ENCODE peak calls at places on chromosomes 1 and 21, in six cellular contexts. One of them, this sample, is unnamed.

GRCh38 chr1:202968895-202969295 is 1.8 kb upstream of the CYB5R1 start:
- DNase-seq in progenitor cell of endocrine pancreas: no peak
- DNase-seq in heart right ventricle: no peak
- DNase-seq in omental fat pad: no peak
- DNase-seq in brain microvascular endothelial cell: peak
- DNase-seq in Panc1: peak
- DNase-seq in this sample: no peak

GRCh38 chr1:160885080-160885479 is at the start of gene ITLN1:
- DNase-seq in progenitor cell of endocrine pancreas: no peak
- DNase-seq in heart right ventricle: no peak
- DNase-seq in omental fat pad: no peak
- DNase-seq in brain microvascular endothelial cell: no peak
- DNase-seq in Panc1: no peak
- DNase-seq in this sample: no peak

GRCh38 chr1:19764848-19765247 is 34.9 kb downstream of the TMCO4 start:
- DNase-seq in progenitor cell of endocrine pancreas: no peak
- DNase-seq in heart right ventricle: no peak
- DNase-seq in omental fat pad: no peak
- DNase-seq in brain microvascular endothelial cell: peak
- DNase-seq in Panc1: no peak
- DNase-seq in this sample: no peak

GRCh38 chr1:54010415-54011117 is 7.4 kb downstream of the LDLRAD1 start:
- DNase-seq in progenitor cell of endocrine pancreas: no peak
- DNase-seq in heart right ventricle: no peak
- DNase-seq in omental fat pad: no peak
- DNase-seq in brain microvascular endothelial cell: no peak
- DNase-seq in Panc1: no peak
- DNase-seq in this sample: peak

GRCh38 chr21:15291621-15292266 is 226.9 kb upstream of the NRIP1 start:
- DNase-seq in progenitor cell of endocrine pancreas: no peak
- DNase-seq in heart right ventricle: no peak
- DNase-seq in omental fat pad: no peak
- DNase-seq in brain microvascular endothelial cell: no peak
- DNase-seq in Panc1: no peak
- DNase-seq in this sample: no peak

GRCh38 chr1:223041481-223041880 is 101.6 kb downstream of the TLR5 start:
- DNase-seq in progenitor cell of endocrine pancreas: no peak
- DNase-seq in heart right ventricle: no peak
- DNase-seq in omental fat pad: no peak
- DNase-seq in brain microvascular endothelial cell: no peak
- DNase-seq in Panc1: no peak
- DNase-seq in this sample: no peak

GRCh38 chr1:201468844-201469644 is at the start of gene PHLDA3:
- DNase-seq in progenitor cell of endocrine pancreas: peak
- DNase-seq in heart right ventricle: peak
- DNase-seq in omental fat pad: peak
- DNase-seq in brain microvascular endothelial cell: peak
- DNase-seq in Panc1: no peak
- DNase-seq in this sample: peak

GRCh38 chr1:11537854-11538591 is 59.1 kb downstream of the DISP3 start:
- DNase-seq in progenitor cell of endocrine pancreas: no peak
- DNase-seq in heart right ventricle: no peak
- DNase-seq in omental fat pad: no peak
- DNase-seq in brain microvascular endothelial cell: no peak
- DNase-seq in Panc1: no peak
- DNase-seq in this sample: no peak

GRCh38 chr1:36481771-36482723 is 666 bp downstream of the CSF3R start:
- DNase-seq in progenitor cell of endocrine pancreas: no peak
- DNase-seq in heart right ventricle: no peak
- DNase-seq in omental fat pad: no peak
- DNase-seq in brain microvascular endothelial cell: no peak
- DNase-seq in Panc1: no peak
- DNase-seq in this sample: no peak

GRCh38 chr1:78079580-78079979 is 33.8 kb downstream of the GIPC2 start:
- DNase-seq in progenitor cell of endocrine pancreas: no peak
- DNase-seq in heart right ventricle: no peak
- DNase-seq in omental fat pad: no peak
- DNase-seq in brain microvascular endothelial cell: no peak
- DNase-seq in Panc1: no peak
- DNase-seq in this sample: no peak

GRCh38 chr1:181593042-181593441 is 109.7 kb downstream of the CACNA1E start:
- DNase-seq in progenitor cell of endocrine pancreas: no peak
- DNase-seq in heart right ventricle: no peak
- DNase-seq in omental fat pad: no peak
- DNase-seq in brain microvascular endothelial cell: no peak
- DNase-seq in Panc1: no peak
- DNase-seq in this sample: no peak

GRCh38 chr1:181592261-181592859 is 109.0 kb downstream of the CACNA1E start:
- DNase-seq in progenitor cell of endocrine pancreas: no peak
- DNase-seq in heart right ventricle: no peak
- DNase-seq in omental fat pad: no peak
- DNase-seq in brain microvascular endothelial cell: no peak
- DNase-seq in Panc1: no peak
- DNase-seq in this sample: no peak

GRCh38 chr1:181588631-181589030 is 105.3 kb downstream of the CACNA1E start:
- DNase-seq in progenitor cell of endocrine pancreas: no peak
- DNase-seq in heart right ventricle: no peak
- DNase-seq in omental fat pad: no peak
- DNase-seq in brain microvascular endothelial cell: no peak
- DNase-seq in Panc1: no peak
- DNase-seq in this sample: no peak

GRCh38 chr1:181583598-181583997 is 100.3 kb downstream of the CACNA1E start:
- DNase-seq in progenitor cell of endocrine pancreas: no peak
- DNase-seq in heart right ventricle: no peak
- DNase-seq in omental fat pad: no peak
- DNase-seq in brain microvascular endothelial cell: no peak
- DNase-seq in Panc1: no peak
- DNase-seq in this sample: no peak

GRCh38 chr1:181587870-181588438 is 104.6 kb downstream of the CACNA1E start:
- DNase-seq in progenitor cell of endocrine pancreas: no peak
- DNase-seq in heart right ventricle: no peak
- DNase-seq in omental fat pad: no peak
- DNase-seq in brain microvascular endothelial cell: no peak
- DNase-seq in Panc1: no peak
- DNase-seq in this sample: no peak
- TF ChIP-seq CTCF in progenitor cell of endocrine pancreas: peak
- TF ChIP-seq CTCF in heart right ventricle: no peak
- TF ChIP-seq CTCF in omental fat pad: no peak
- TF ChIP-seq CTCF in brain microvascular endothelial cell: no peak
- TF ChIP-seq CTCF in Panc1: peak
- TF ChIP-seq CTCF in this sample: no peak

GRCh38 chr1:39184354-39184818 is 20.1 kb upstream of the MACF1 start:
- DNase-seq in progenitor cell of endocrine pancreas: no peak
- DNase-seq in heart right ventricle: no peak
- DNase-seq in omental fat pad: no peak
- DNase-seq in brain microvascular endothelial cell: no peak
- DNase-seq in Panc1: no peak
- DNase-seq in this sample: no peak
- TF ChIP-seq CTCF in progenitor cell of endocrine pancreas: no peak
- TF ChIP-seq CTCF in heart right ventricle: no peak
- TF ChIP-seq CTCF in omental fat pad: no peak
- TF ChIP-seq CTCF in brain microvascular endothelial cell: no peak
- TF ChIP-seq CTCF in Panc1: no peak
- TF ChIP-seq CTCF in this sample: no peak

GRCh38 chr1:172818841-172819527 is 160.1 kb downstream of the FASLG start:
- DNase-seq in progenitor cell of endocrine pancreas: no peak
- DNase-seq in heart right ventricle: no peak
- DNase-seq in omental fat pad: no peak
- DNase-seq in brain microvascular endothelial cell: no peak
- DNase-seq in Panc1: no peak
- DNase-seq in this sample: no peak
- TF ChIP-seq CTCF in progenitor cell of endocrine pancreas: no peak
- TF ChIP-seq CTCF in heart right ventricle: no peak
- TF ChIP-seq CTCF in omental fat pad: no peak
- TF ChIP-seq CTCF in brain microvascular endothelial cell: no peak
- TF ChIP-seq CTCF in Panc1: no peak
- TF ChIP-seq CTCF in this sample: no peak

GRCh38 chr1:47219590-47220220 is 12.3 kb downstream of the TAL1 start:
- DNase-seq in progenitor cell of endocrine pancreas: no peak
- DNase-seq in heart right ventricle: no peak
- DNase-seq in omental fat pad: no peak
- DNase-seq in brain microvascular endothelial cell: no peak
- DNase-seq in Panc1: no peak
- DNase-seq in this sample: no peak
- TF ChIP-seq CTCF in progenitor cell of endocrine pancreas: no peak
- TF ChIP-seq CTCF in heart right ventricle: no peak
- TF ChIP-seq CTCF in omental fat pad: no peak
- TF ChIP-seq CTCF in brain microvascular endothelial cell: no peak
- TF ChIP-seq CTCF in Panc1: no peak
- TF ChIP-seq CTCF in this sample: no peak

GRCh38 chr1:23607944-23608343 is 48.6 kb upstream of the ID3 start:
- DNase-seq in progenitor cell of endocrine pancreas: no peak
- DNase-seq in heart right ventricle: no peak
- DNase-seq in omental fat pad: no peak
- DNase-seq in brain microvascular endothelial cell: no peak
- DNase-seq in Panc1: no peak
- DNase-seq in this sample: no peak

GRCh38 chr1:23609971-23610370 is 50.7 kb upstream of the ID3 start:
- DNase-seq in progenitor cell of endocrine pancreas: no peak
- DNase-seq in heart right ventricle: no peak
- DNase-seq in omental fat pad: no peak
- DNase-seq in brain microvascular endothelial cell: no peak
- DNase-seq in Panc1: no peak
- DNase-seq in this sample: no peak

GRCh38 chr1:23613191-23614126 is 54.2 kb upstream of the ID3 start:
- DNase-seq in progenitor cell of endocrine pancreas: no peak
- DNase-seq in heart right ventricle: no peak
- DNase-seq in omental fat pad: no peak
- DNase-seq in brain microvascular endothelial cell: no peak
- DNase-seq in Panc1: no peak
- DNase-seq in this sample: no peak

GRCh38 chr1:23611601-23612327 is 52.5 kb upstream of the ID3 start:
- DNase-seq in progenitor cell of endocrine pancreas: no peak
- DNase-seq in heart right ventricle: no peak
- DNase-seq in omental fat pad: no peak
- DNase-seq in brain microvascular endothelial cell: no peak
- DNase-seq in Panc1: no peak
- DNase-seq in this sample: no peak

DNA sequence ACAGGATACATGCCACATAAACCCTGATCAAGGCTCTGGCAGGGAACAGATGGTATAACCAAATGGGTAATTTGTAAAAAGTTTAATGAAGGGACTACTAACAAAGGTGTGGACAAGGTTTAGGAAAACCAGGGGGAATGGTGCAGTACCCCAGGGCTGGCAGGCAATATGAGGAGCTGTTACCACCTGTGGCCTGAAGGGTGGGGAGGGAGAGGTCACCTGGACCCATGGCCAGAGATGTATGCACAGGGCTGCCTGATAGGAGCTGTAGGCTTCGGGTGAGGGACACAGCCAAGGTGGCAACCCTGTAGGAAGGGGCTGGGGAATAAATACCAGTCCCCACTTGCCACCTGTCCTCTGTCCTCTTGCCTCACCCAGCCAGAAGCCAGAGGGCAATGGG is 51.4 kb upstream of the ID3 start:
- DNase-seq in progenitor cell of endocrine pancreas: no peak
- DNase-seq in heart right ventricle: no peak
- DNase-seq in omental fat pad: no peak
- DNase-seq in brain microvascular endothelial cell: no peak
- DNase-seq in Panc1: no peak
- DNase-seq in this sample: no peak
- TF ChIP-seq CTCF in progenitor cell of endocrine pancreas: no peak
- TF ChIP-seq CTCF in heart right ventricle: no peak
- TF ChIP-seq CTCF in omental fat pad: no peak
- TF ChIP-seq CTCF in brain microvascular endothelial cell: no peak
- TF ChIP-seq CTCF in Panc1: no peak
- TF ChIP-seq CTCF in this sample: no peak

GRCh38 chr1:229231754-229232119 is 39.2 kb upstream of the RAB4A start:
- DNase-seq in progenitor cell of endocrine pancreas: no peak
- DNase-seq in heart right ventricle: no peak
- DNase-seq in omental fat pad: no peak
- DNase-seq in brain microvascular endothelial cell: no peak
- DNase-seq in Panc1: no peak
- DNase-seq in this sample: no peak
- TF ChIP-seq CTCF in progenitor cell of endocrine pancreas: no peak
- TF ChIP-seq CTCF in heart right ventricle: no peak
- TF ChIP-seq CTCF in omental fat pad: no peak
- TF ChIP-seq CTCF in brain microvascular endothelial cell: peak
- TF ChIP-seq CTCF in Panc1: peak
- TF ChIP-seq CTCF in this sample: no peak

GRCh38 chr1:26694185-26694572 is 1.6 kb upstream of the ARID1A start:
- DNase-seq in progenitor cell of endocrine pancreas: no peak
- DNase-seq in heart right ventricle: no peak
- DNase-seq in omental fat pad: no peak
- DNase-seq in brain microvascular endothelial cell: no peak
- DNase-seq in Panc1: no peak
- DNase-seq in this sample: peak

GRCh38 chr1:26696191-26696644 is 403 bp downstream of the ARID1A start:
- DNase-seq in progenitor cell of endocrine pancreas: no peak
- DNase-seq in heart right ventricle: peak
- DNase-seq in omental fat pad: no peak
- DNase-seq in brain microvascular endothelial cell: no peak
- DNase-seq in Panc1: no peak
- DNase-seq in this sample: no peak

GRCh38 chr1:26694597-26695416 is 1.0 kb upstream of the ARID1A start:
- DNase-seq in progenitor cell of endocrine pancreas: no peak
- DNase-seq in heart right ventricle: no peak
- DNase-seq in omental fat pad: no peak
- DNase-seq in brain microvascular endothelial cell: no peak
- DNase-seq in Panc1: no peak
- DNase-seq in this sample: no peak

GRCh38 chr1:26696645-26697440 is 1.0 kb downstream of the ARID1A start:
- DNase-seq in progenitor cell of endocrine pancreas: no peak
- DNase-seq in heart right ventricle: peak
- DNase-seq in omental fat pad: no peak
- DNase-seq in brain microvascular endothelial cell: no peak
- DNase-seq in Panc1: no peak
- DNase-seq in this sample: peak

GRCh38 chr1:26695417-26696190 is at the start of gene ARID1A:
- DNase-seq in progenitor cell of endocrine pancreas: peak
- DNase-seq in heart right ventricle: peak
- DNase-seq in omental fat pad: peak
- DNase-seq in brain microvascular endothelial cell: peak
- DNase-seq in Panc1: peak
- DNase-seq in this sample: peak
- TF ChIP-seq CTCF in progenitor cell of endocrine pancreas: no peak
- TF ChIP-seq CTCF in heart right ventricle: no peak
- TF ChIP-seq CTCF in omental fat pad: no peak
- TF ChIP-seq CTCF in brain microvascular endothelial cell: peak
- TF ChIP-seq CTCF in Panc1: peak
- TF ChIP-seq CTCF in this sample: peak

This sample was measured in osteocyte.